ENCODE peak calls at places on chromosomes 1 and 21, in four cellular contexts. Y is ELR, T is fibroblast of lung, H is HT-29. N is an unnamed sample.

GRCh38 chr1:32538887-32539583 is at the start of gene ZBTB8A:
- DNase-seq in H (peak; percentile 60), T (peak; percentile 80), Y (peak; percentile 69), N (peak; percentile 67)

GRCh38 chr1:24415910-24416665 is 486 bp downstream of the NIPAL3 start:
- DNase-seq in Y (peak; percentile 66), T (no peak), H (peak; percentile 52), N (peak; percentile 17)

GRCh38 chr1:228416217-228416971 is at the start of gene TRIM17:
- DNase-seq in Y (peak; percentile 38), T (no peak), H (no peak), N (no peak)

GRCh38 chr1:76082084-76082483 is 7.5 kb downstream of the ST6GALNAC3 start:
- DNase-seq in H (no peak), Y (no peak), T (no peak), N (no peak)

GRCh38 chr21:24759348-24760118 is 847.7 kb downstream of the MRPL39 start:
- DNase-seq in T (peak; percentile 27), H (no peak), Y (peak; percentile 21), N (no peak)

GRCh38 chr21:17159697-17160096 is 353.1 kb upstream of the CXADR start:
- DNase-seq in H (no peak), Y (no peak), T (no peak), N (no peak)

GRCh38 chr1:207822602-207823451 is 71.0 kb downstream of the CD46 start:
- DNase-seq in T (peak; percentile 37), Y (peak; percentile 29), H (peak; percentile 97), N (no peak)

GRCh38 chr1:205430631-205431305 is 8.9 kb upstream of the LEMD1 start:
- DNase-seq in H (no peak), T (peak; percentile 45), Y (peak; percentile 26), N (peak; percentile 51)

GRCh38 chr1:25080294-25081209 is 150.5 kb upstream of the RUNX3 start:
- DNase-seq in T (peak; percentile 12), H (no peak), Y (no peak), N (no peak)

GRCh38 chr1:245085508-245086095 is 69.2 kb upstream of the KIF26B start:
- DNase-seq in H (no peak), Y (peak; percentile 96), T (peak; percentile 95), N (peak; percentile 86)

GRCh38 chr1:107727866-107728265 is 237.1 kb downstream of the VAV3 start:
- DNase-seq in Y (no peak), T (no peak), H (no peak), N (no peak)

GRCh38 chr1:51736702-51737101 is 119.8 kb downstream of the OSBPL9 start:
- DNase-seq in T (peak; percentile 67), H (peak; percentile 66), Y (peak; percentile 64), N (peak; percentile 37)

GRCh38 chr1:162388083-162388594 is 6.6 kb downstream of the C1orf226 start:
- DNase-seq in Y (no peak), H (no peak), T (no peak), N (no peak)

GRCh38 chr1:225928186-225929175 is 4.4 kb upstream of the PYCR2 start:
- DNase-seq in H (no peak), Y (no peak), T (no peak), N (no peak)

GRCh38 chr1:2100775-2101108 is 50.5 kb downstream of the PRKCZ start:
- DNase-seq in Y (no peak), T (no peak), H (no peak), N (no peak)

GRCh38 chr1:66183386-66183785 is 350.6 kb upstream of the SGIP1 start:
- DNase-seq in Y (no peak), H (no peak), T (no peak), N (no peak)

GRCh38 chr1:31151402-31151801 is 85.9 kb upstream of the PUM1 start:
- DNase-seq in Y (peak; percentile 19), T (no peak), H (no peak), N (no peak)

GRCh38 chr21:43201491-43201890 is 32.7 kb downstream of the CRYAA start:
- DNase-seq in T (no peak), H (no peak), Y (no peak), N (no peak)

GRCh38 chr1:206921772-206922265 is at the start of gene FCMR:
- DNase-seq in Y (no peak), T (no peak), H (no peak), N (no peak)

GRCh38 chr1:21604208-21604957 is 64.8 kb downstream of the RAP1GAP start:
- DNase-seq in Y (peak; percentile 37), H (no peak), T (no peak), N (no peak)

GRCh38 chr1:39149509-39149908 is 55.0 kb upstream of the MACF1 start:
- DNase-seq in T (no peak), Y (no peak), H (no peak), N (no peak)

GRCh38 chr21:43343992-43344886 is 82.7 kb downstream of the SIK1 start:
- DNase-seq in Y (no peak), T (no peak), H (peak; percentile 65), N (no peak)